ENCODE peak calls at places on chromosomes 16 and 17, in ten cellular contexts. E is left lung, Z is coronary artery, Q is neural crest cell, C is cardiac fibroblast, N is cardiac muscle cell, S is colonic mucosa, G is psoas muscle, K is neural progenitor cell, J is dorsolateral prefrontal cortex. I is an unnamed sample.

GRCh38 chr16:9843424-9844013 is 338.7 kb downstream of the GRIN2A start:
- DNase-seq in E (no peak), Z (no peak), Q (no peak), C (no peak), N (no peak), S (no peak), G (no peak), K (no peak), J (no peak), I (peak; percentile 35)

GRCh38 chr16:11597737-11598136 is 11.0 kb upstream of the LITAF start:
- DNase-seq in E (no peak), Z (no peak), Q (no peak), C (peak; percentile 57), N (peak; percentile 37), S (no peak), G (no peak), K (no peak), J (no peak), I (no peak)

GRCh38 chr17:74544991-74545441 is 899 bp downstream of the CD300C start:
- DNase-seq in E (no peak), Z (no peak), Q (no peak), C (no peak), N (no peak), S (no peak), G (no peak), K (no peak), J (no peak), I (no peak)

GRCh38 chr16:87790278-87791023 is 24.7 kb upstream of the KLHDC4 start:
- DNase-seq in E (no peak), Z (no peak), Q (no peak), C (peak; percentile 62), N (no peak), S (no peak), G (peak; percentile 56), K (no peak), J (peak; percentile 29), I (no peak)

GRCh38 chr16:85206472-85207356 is 94.4 kb upstream of the CIBAR2 start:
- DNase-seq in E (peak; percentile 64), Z (no peak), Q (no peak), C (peak; percentile 73), N (peak; percentile 68), S (peak; percentile 62), G (peak; percentile 63), K (peak; percentile 61), J (peak; percentile 84), I (no peak)

GRCh38 chr16:7581175-7581574 is 248.5 kb downstream of the RBFOX1 start:
- DNase-seq in E (no peak), Z (no peak), Q (no peak), C (no peak), N (no peak), S (no peak), G (no peak), K (no peak), J (no peak), I (no peak)

GRCh38 chr17:17119533-17119932 is 77.3 kb downstream of the MPRIP start:
- DNase-seq in E (no peak), Z (no peak), Q (no peak), C (peak; percentile 31), N (peak; percentile 29), S (peak; percentile 70), G (no peak), K (no peak), J (no peak), I (no peak)

GRCh38 chr17:63405741-63406261 is 40.3 kb downstream of the CYB561 start:
- DNase-seq in E (no peak), Z (no peak), Q (no peak), C (peak; percentile 84), N (peak; percentile 85), S (no peak), G (no peak), K (peak; percentile 75), J (no peak), I (peak; percentile 7)

DNA sequence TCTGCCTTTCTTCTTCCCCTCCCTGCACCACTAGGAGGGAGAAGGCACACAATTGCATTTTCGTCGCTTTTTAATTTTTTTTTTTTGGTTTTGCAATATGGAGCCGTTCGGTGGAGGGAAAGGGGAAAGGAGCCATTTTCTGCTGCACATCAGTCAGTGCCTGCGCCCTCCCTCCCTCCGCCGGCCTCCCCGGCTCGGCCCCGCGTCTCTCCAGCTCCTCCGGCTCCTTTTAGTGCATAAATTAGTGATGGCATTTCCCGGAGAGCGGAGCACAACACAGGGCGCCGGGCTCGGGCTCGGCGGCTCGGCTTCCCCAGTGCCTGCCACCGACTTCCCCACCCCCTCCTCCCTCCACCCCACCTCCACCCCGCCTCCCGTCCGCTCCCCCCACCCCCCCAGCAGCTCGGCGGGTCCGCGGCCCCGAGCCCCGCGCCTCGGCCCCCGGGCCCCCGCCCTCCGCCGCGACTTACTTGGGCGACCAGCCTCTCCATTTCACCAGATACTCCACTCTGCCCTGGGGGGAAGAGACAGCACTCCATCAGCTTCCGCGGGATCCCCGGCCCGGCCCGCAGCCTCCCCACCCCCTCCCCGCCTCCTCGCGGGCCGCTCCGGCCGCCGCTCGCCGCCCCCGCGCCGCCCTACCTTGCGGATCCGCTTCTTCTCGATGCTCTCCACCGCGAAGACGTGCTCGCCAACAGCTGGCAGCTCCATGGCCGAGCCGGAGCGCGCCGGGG is 532 bp downstream of the CBX4 start:
- DNase-seq in E (peak; percentile 62), Z (no peak), Q (peak; percentile 62), C (peak; percentile 67), N (peak; percentile 70), S (peak; percentile 57), G (peak; percentile 46), K (peak; percentile 87), J (peak; percentile 45), I (no peak)
- TF ChIP-seq CTCF in E (no peak), Z (no peak), Q (no peak), C (peak; percentile 18), N (no peak), S (no peak), G (no peak), K (no peak), J (no peak), I (no peak)

DNA sequence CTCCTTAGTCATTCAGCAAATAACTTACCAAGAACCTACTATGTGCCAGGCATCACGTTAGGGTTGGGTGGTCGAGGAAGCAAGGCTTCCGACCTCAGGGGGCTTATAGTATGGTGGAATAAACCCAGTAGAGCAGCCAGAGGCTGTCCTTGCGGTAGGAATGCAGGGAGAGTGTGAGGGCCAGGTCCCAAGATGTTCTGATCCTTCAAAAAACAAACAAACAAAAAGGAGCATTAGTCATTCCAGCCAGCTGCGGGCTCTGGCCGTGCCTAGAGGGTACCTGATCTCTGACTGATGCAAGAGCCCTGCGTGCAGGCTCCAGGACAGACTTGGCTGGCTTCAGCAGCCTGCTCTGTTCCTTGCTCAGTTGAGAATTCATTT is 18.2 kb downstream of the CYB5D2 start:
- DNase-seq in E (peak; percentile 34), Z (no peak), Q (no peak), C (peak; percentile 81), N (peak; percentile 80), S (no peak), G (peak; percentile 55), K (no peak), J (no peak), I (peak; percentile 35)
- TF ChIP-seq CTCF in E (no peak), Z (no peak), Q (no peak), C (peak; percentile 75), N (peak; percentile 22), S (no peak), G (peak; percentile 31), K (no peak), J (no peak), I (no peak)

GRCh38 chr17:83074696-83075223 is 4.6 kb upstream of the METRNL start:
- DNase-seq in E (no peak), Z (no peak), Q (no peak), C (no peak), N (no peak), S (no peak), G (no peak), K (no peak), J (no peak), I (no peak)

GRCh38 chr17:83075270-83075880 is 4.0 kb upstream of the METRNL start:
- DNase-seq in E (no peak), Z (no peak), Q (no peak), C (no peak), N (no peak), S (no peak), G (no peak), K (no peak), J (no peak), I (no peak)

GRCh38 chr17:83078378-83079339 is 750 bp upstream of the METRNL start:
- DNase-seq in E (no peak), Z (no peak), Q (peak; percentile 14), C (no peak), N (no peak), S (peak; percentile 49), G (no peak), K (peak; percentile 46), J (no peak), I (no peak)

GRCh38 chr17:83077411-83077810 is 2.0 kb upstream of the METRNL start:
- DNase-seq in E (no peak), Z (no peak), Q (no peak), C (no peak), N (no peak), S (no peak), G (no peak), K (no peak), J (no peak), I (no peak)

GRCh38 chr17:83076930-83077329 is 2.5 kb upstream of the METRNL start:
- DNase-seq in E (no peak), Z (no peak), Q (no peak), C (no peak), N (no peak), S (no peak), G (no peak), K (no peak), J (no peak), I (no peak)
- TF ChIP-seq CTCF in E (peak; percentile 9), Z (no peak), Q (no peak), C (peak; percentile 8), N (no peak), S (no peak), G (peak; percentile 12), K (peak; percentile 21), J (no peak), I (no peak)

GRCh38 chr17:81295031-81295677 is at the start of gene SLC38A10:
- DNase-seq in E (peak; percentile 93), Z (peak; percentile 94), Q (peak; percentile 81), C (peak; percentile 82), N (peak; percentile 85), S (peak; percentile 96), G (peak; percentile 92), K (peak; percentile 90), J (peak; percentile 90), I (peak; percentile 93)

GRCh38 chr17:81298325-81298990 is 3.4 kb upstream of the SLC38A10 start:
- DNase-seq in E (no peak), Z (no peak), Q (no peak), C (no peak), N (no peak), S (no peak), G (no peak), K (no peak), J (no peak), I (no peak)

GRCh38 chr17:81294512-81295030 is 536 bp downstream of the SLC38A10 start:
- DNase-seq in E (peak; percentile 50), Z (no peak), Q (no peak), C (peak; percentile 26), N (peak; percentile 24), S (peak; percentile 53), G (no peak), K (peak; percentile 45), J (no peak), I (peak; percentile 36)

GRCh38 chr17:81298991-81299733 is 4.1 kb upstream of the SLC38A10 start:
- DNase-seq in E (no peak), Z (no peak), Q (no peak), C (no peak), N (no peak), S (no peak), G (no peak), K (no peak), J (no peak), I (no peak)

DNA sequence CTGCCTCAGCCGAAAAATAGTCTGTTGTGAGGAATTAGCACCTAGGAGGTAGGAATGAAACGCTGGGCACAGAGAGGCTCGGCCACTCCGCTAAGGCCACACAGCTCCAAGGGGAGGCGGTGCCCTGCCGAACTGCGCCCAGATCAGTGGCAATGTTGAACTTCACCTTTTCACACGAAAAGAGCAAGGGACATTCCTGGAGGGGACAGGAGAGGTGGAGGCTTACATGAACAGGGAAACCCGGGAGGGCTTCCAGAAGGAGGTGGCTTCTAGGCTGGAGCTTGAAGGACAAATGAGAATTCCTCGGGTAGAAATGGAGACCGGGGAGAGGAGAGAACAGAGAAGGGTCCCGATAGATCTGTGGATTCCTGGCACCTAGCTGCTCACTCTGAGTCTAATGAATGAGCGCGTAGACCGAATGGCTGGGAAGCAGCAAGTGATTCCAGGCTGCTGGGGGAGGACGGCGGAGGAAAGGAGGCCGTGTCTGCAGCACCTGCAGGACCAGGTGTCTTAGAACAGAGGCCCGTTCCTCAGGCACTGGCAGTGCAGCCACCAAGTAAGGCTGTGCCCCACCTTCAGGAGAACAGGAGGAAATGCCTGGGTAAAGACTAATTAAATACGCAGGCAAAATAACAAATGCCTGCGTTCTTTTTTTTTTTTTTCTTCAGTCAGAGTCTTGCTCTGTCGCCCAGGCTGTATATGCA is 723 bp upstream of the SLC38A10 start:
- DNase-seq in E (peak; percentile 74), Z (no peak), Q (no peak), C (peak; percentile 57), N (peak; percentile 35), S (peak; percentile 80), G (no peak), K (peak; percentile 70), J (peak; percentile 67), I (peak; percentile 80)
- TF ChIP-seq CTCF in E (peak; percentile 14), Z (no peak), Q (peak; percentile 56), C (peak; percentile 47), N (peak; percentile 34), S (peak; percentile 39), G (peak; percentile 38), K (peak; percentile 49), J (peak; percentile 44), I (peak; percentile 61)

I was measured in Calu3.